ENCODE peak calls at places on chromosomes 1 and 21, in nine cellular contexts. C, K, W, D, O, N, M, F and L are unnamed samples.

GRCh38 chr1:207810173-207810572 is 58.3 kb downstream of the CD46 start:
- DNase-seq in M (no peak), C (no peak), W (no peak), F (no peak), K (no peak), D (no peak), N (no peak), O (no peak), L (no peak)

GRCh38 chr1:236476019-236476418 is 47.8 kb upstream of the LGALS8 start:
- DNase-seq in C (no peak), K (no peak), M (no peak), O (no peak), W (no peak), N (no peak), D (no peak), F (no peak), L (no peak)

GRCh38 chr1:24406783-24407182 is 6.8 kb downstream of the STPG1 start:
- DNase-seq in N (no peak), M (no peak), W (no peak), D (no peak), C (no peak), K (no peak), F (no peak), O (no peak), L (no peak)

GRCh38 chr21:33558777-33559421 is 16.1 kb downstream of the SON start:
- DNase-seq in W (no peak), D (no peak), N (no peak), K (no peak), M (no peak), F (no peak), O (no peak), C (no peak), L (no peak)

GRCh38 chr21:25515484-25516405 is 91.5 kb downstream of the MRPL39 start:
- DNase-seq in M (no peak), N (no peak), W (no peak), C (no peak), K (no peak), O (no peak), D (no peak), F (no peak), L (no peak)

GRCh38 chr1:212613440-212614335 is 5.1 kb downstream of the ATF3 start:
- DNase-seq in O (no peak), M (no peak), K (no peak), C (no peak), W (no peak), D (no peak), F (no peak), N (no peak), L (no peak)

GRCh38 chr1:96309783-96310182 is 411.8 kb upstream of the PTBP2 start:
- DNase-seq in K (no peak), C (no peak), F (no peak), N (no peak), O (peak), W (peak), D (no peak), M (no peak), L (peak)

GRCh38 chr1:213796525-213796924 is 191.2 kb upstream of the PROX1 start:
- DNase-seq in N (no peak), D (no peak), O (no peak), M (no peak), F (no peak), K (no peak), W (no peak), C (no peak), L (no peak)

GRCh38 chr1:116765962-116766361 is 11.7 kb downstream of the CD2 start:
- DNase-seq in C (no peak), O (no peak), K (no peak), D (no peak), W (no peak), M (no peak), F (no peak), N (no peak), L (no peak)

GRCh38 chr1:79006564-79006963 is at the start of gene ADGRL4:
- DNase-seq in N (peak), C (peak), O (peak), F (no peak), D (no peak), W (no peak), M (peak), K (no peak), L (peak)

GRCh38 chr21:15192243-15192642 is 127.4 kb upstream of the NRIP1 start:
- DNase-seq in K (no peak), N (no peak), W (no peak), F (no peak), O (no peak), D (no peak), C (no peak), M (no peak), L (no peak)

GRCh38 chr21:26686278-26686677 is 113.2 kb upstream of the CYYR1 start:
- DNase-seq in O (peak), N (no peak), F (no peak), M (peak), W (peak), C (no peak), D (no peak), K (peak), L (no peak)

GRCh38 chr21:31293986-31294385 is 50.1 kb downstream of the TIAM1 start:
- DNase-seq in W (peak), D (no peak), C (no peak), F (no peak), K (no peak), N (no peak), M (no peak), O (no peak), L (no peak)

GRCh38 chr1:83998599-83999315 is at the start of gene TTLL7:
- DNase-seq in K (peak), F (peak), N (peak), W (peak), M (peak), O (peak), D (peak), C (peak), L (peak)

GRCh38 chr21:44765231-44766013 is 36.2 kb downstream of the UBE2G2 start:
- DNase-seq in D (peak), K (peak), C (no peak), W (peak), O (no peak), M (no peak), N (no peak), F (no peak), L (no peak)